ENCODE peak calls at places on chromosome 11, in five cellular contexts. E is A549, Q is H1, R is HepG2, W is SK-N-SH. Y is an unnamed sample.

GRCh38 chr11:15127341-15127740 is 12.6 kb downstream of the INSC start:
- DNase-seq in Q (peak; percentile 4), R (no peak), E (no peak), W (no peak), Y (no peak)

GRCh38 chr11:128956401-128957203 is 13.9 kb upstream of the TP53AIP1 start:
- DNase-seq in E (peak; percentile 62), R (peak; percentile 74), W (peak; percentile 78), Q (no peak), Y (peak; percentile 77)

GRCh38 chr11:88410636-88411035 is 73.1 kb upstream of the CTSC start:
- DNase-seq in E (no peak), R (no peak), W (no peak), Q (no peak), Y (no peak)

GRCh38 chr11:15826826-15827225 is 529.5 kb downstream of the SOX6 start:
- DNase-seq in E (peak; percentile 25), W (peak; percentile 63), Q (peak; percentile 97), R (no peak), Y (peak; percentile 49)

GRCh38 chr11:69444381-69445130 is 36.9 kb upstream of the LINC01488 start:
- DNase-seq in Q (peak; percentile 74), W (no peak), E (no peak), R (peak; percentile 21), Y (no peak)

GRCh38 chr11:59673291-59673690 is 4.5 kb upstream of the PATL1 start:
- DNase-seq in Q (no peak), E (no peak), W (no peak), R (no peak), Y (no peak)

GRCh38 chr11:57277845-57278720 is 41.0 kb upstream of the APLNR start:
- DNase-seq in Q (peak; percentile 84), W (peak; percentile 73), R (peak; percentile 24), E (peak; percentile 81), Y (peak; percentile 92)

GRCh38 chr11:17588166-17588565 is 41.1 kb downstream of the OTOG start:
- DNase-seq in R (no peak), Q (no peak), W (no peak), E (no peak), Y (no peak)

GRCh38 chr11:49208006-49208721 is at the start of gene FOLH1:
- DNase-seq in E (peak; percentile 2), R (no peak), Q (peak; percentile 51), W (peak; percentile 15), Y (peak; percentile 6)

DNA sequence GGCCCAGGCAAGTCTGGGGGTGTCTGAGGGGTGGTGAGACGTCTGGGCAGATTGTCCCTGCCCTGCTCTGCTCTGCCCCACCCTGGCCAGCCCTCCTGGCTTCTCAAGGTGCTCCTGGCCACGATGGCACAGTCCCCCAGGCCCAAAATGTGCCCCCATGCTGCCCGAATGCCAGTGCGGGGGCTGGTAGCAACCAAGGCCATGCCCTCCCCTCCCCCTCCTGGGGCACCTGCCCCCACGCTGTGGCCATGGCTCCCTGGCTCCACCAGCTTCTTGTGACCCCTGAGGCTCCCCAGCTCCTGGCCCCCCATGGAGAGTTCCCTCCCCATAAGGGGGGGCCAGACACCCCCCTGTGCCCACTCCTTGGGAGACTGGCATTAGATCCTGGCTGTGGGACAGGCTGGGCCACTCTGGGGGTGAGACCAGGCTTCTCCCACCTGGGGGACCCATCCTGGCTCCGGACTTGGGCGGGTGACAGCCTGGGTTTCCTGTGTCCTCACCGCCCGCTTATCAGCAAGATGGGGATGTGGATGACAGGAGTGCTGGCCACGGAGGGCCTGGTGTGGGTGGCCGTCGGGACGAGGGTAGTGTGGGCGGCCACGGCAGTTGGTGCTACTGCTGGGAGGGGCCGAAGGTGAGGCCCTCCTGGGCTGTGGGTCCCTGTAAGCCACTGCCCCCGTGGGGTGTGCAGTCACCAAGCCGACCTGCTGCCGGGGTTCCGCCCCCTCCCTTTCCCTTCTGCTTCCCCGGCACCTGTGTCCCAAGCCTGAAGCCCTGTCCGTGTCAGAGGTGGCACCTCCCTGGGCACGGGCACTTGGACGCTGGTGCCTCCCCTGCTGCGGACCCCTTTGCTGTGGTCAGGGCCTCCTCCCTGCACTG is 15.9 kb upstream of the MUC6 start:
- DNase-seq in Q (no peak), E (no peak), W (peak; percentile 34), R (no peak), Y (no peak)
- TF ChIP-seq MAX in Q (no peak), E (no peak), W (no peak), R (no peak), Y (no peak)

GRCh38 chr11:101046947-101047346 is 82.7 kb downstream of the PGR start:
- DNase-seq in W (no peak), E (no peak), Q (no peak), R (no peak), Y (no peak)

GRCh38 chr11:101048479-101048878 is 81.1 kb downstream of the PGR start:
- DNase-seq in Q (no peak), R (no peak), W (no peak), E (no peak), Y (no peak)

GRCh38 chr11:101045415-101045814 is 84.2 kb downstream of the PGR start:
- DNase-seq in Q (no peak), E (no peak), W (no peak), R (no peak), Y (no peak)

GRCh38 chr11:101049813-101050212 is 79.8 kb downstream of the PGR start:
- DNase-seq in R (no peak), W (no peak), E (no peak), Q (no peak), Y (no peak)

GRCh38 chr11:101049123-101049522 is 80.5 kb downstream of the PGR start:
- DNase-seq in R (no peak), Q (no peak), E (no peak), W (no peak), Y (no peak)
- H3K4me2 ChIP-seq in R (no peak overlapping the region), Q (no peak overlapping the region), E (no peak overlapping the region), W (no peak overlapping the region), Y (no peak overlapping the region)

DNA sequence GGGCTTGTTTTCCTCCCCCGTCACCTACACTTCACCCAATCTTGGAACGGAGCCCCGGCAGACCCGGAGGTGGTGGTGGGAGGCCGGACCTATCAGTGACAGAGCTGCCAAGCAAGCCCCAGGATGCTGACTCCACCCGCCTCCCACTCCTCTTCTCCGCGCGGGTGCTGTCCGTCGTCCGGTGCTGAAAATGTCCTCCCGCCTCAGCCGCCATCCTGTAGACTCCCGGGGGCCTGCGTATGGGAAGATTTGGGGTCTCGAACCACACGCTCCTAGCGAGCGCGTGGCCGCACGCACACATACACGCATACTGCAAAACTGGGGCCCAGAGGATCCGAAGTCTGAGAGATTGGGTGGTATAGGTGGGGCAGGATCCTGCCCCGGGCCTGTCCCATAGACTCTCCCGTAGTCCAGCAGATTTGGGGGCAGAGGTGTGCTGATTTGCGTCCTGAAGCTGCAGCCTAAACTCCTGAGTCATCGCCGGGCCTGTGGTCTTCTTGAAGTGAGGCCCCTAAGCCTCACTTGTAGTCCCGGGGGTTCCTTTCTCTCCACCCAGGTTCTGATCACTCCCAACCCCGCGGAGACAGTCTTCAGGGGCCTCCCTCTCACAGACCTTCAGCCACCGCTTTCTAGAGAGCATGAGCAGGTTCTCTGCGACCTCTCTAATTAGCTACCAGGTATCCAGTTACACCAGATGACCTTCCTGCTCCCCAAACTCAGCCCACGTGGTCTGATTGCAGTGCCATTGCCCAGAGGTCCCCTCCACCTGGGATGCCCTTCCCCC is 797 bp upstream of the YIF1A start:
- DNase-seq in W (no peak), Q (peak; percentile 93), R (no peak), E (peak; percentile 60), Y (no peak)
- TF ChIP-seq MAX in W (peak; percentile 75), Q (peak; percentile 69), R (peak; percentile 68), E (peak; percentile 9), Y (no peak)

GRCh38 chr11:7604331-7604973 is 68.8 kb downstream of the CYB5R2 start:
- DNase-seq in W (no peak), E (no peak), Q (no peak), R (no peak), Y (peak; percentile 69)
- H3K4me2 ChIP-seq in W (no peak overlapping the region), E (peak overlapping the region; percentile 78), Q (no peak overlapping the region), R (no peak overlapping the region), Y (no peak overlapping the region)

GRCh38 chr11:8063319-8063718 is 17.7 kb upstream of the TUB start:
- DNase-seq in W (no peak), Q (no peak), R (no peak), E (no peak), Y (no peak)
- TF ChIP-seq MAX in W (no peak), Q (no peak), R (no peak), E (no peak), Y (no peak)

GRCh38 chr11:117885777-117886176 is 9.3 kb upstream of the FXYD6 start:
- DNase-seq in W (no peak), Q (peak; percentile 40), R (peak; percentile 10), E (no peak), Y (no peak)

GRCh38 chr11:117883063-117883462 is 6.6 kb upstream of the FXYD6 start:
- DNase-seq in E (no peak), Q (no peak), W (no peak), R (no peak), Y (no peak)

GRCh38 chr11:117887431-117888139 is 11.1 kb upstream of the FXYD6 start:
- DNase-seq in Q (peak; percentile 45), W (no peak), R (no peak), E (no peak), Y (no peak)

GRCh38 chr11:117882539-117882938 is 6.1 kb upstream of the FXYD6 start:
- DNase-seq in Q (no peak), W (no peak), R (no peak), E (no peak), Y (no peak)

DNA sequence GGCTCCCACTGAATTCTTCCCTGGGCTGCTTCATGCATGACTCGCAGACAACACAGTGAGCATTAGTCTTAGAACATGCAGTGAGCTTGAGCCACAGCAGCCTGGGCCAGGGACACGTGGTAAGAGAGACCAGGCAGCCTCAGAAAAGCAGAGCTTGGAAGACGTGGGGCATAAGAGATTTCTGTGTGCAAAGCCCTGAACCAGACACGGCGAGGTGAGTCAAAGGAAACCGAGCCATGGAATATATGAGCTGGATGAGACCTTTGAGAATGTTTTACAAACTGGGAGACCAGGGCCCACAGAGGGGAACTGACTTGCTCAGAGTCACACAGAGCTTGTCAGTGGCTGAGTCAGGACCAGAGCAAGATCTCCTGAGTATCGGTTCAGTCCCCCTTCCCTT is 8.5 kb upstream of the FXYD6 start:
- DNase-seq in Q (peak; percentile 27), R (no peak), E (no peak), W (no peak), Y (no peak)
- H3K4me2 ChIP-seq in Q (no peak overlapping the region), R (no peak overlapping the region), E (no peak overlapping the region), W (no peak overlapping the region), Y (no peak overlapping the region)

DNA sequence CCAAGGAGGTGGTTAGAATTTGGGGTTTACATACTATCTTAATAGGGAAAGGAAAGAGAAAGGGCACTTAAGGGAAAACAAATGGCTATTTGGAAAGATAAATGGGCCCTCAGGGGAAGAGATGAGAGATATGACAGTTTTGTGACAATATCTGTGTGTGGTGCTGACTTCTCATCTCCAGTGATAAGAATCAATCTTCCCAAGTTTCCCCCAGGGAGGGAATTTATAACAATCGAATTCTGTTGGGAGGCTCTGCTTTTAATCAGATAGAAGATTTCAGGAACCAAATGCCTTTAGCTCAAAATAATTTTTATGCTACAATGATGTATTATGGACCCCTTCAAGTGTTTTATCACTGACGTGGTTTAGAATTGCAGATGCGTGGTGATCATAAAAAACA is 46.3 kb upstream of the PAMR1 start:
- DNase-seq in Q (no peak), R (no peak), E (no peak), W (no peak), Y (no peak)
- TF ChIP-seq MAX in Q (no peak), R (no peak), E (no peak), W (no peak), Y (no peak)